ENCODE peak calls at places on chromosomes 13 and 19, in five cellular contexts. A is SK-N-SH, V is K562, N is HepG2, Z is GM12878. B is an unnamed sample.

GRCh38 chr19:30799854-30800755 is 427.9 kb downstream of the ZNF536 start:
- DNase-seq in V (peak; percentile 57), Z (no peak), A (no peak), N (peak; percentile 3), B (no peak)

GRCh38 chr19:17450264-17451075 is 2.0 kb upstream of the TMEM221 start:
- DNase-seq in V (peak; percentile 67), N (no peak), Z (no peak), A (no peak), B (peak; percentile 88)

GRCh38 chr19:41910992-41911888 is 17.0 kb downstream of the ERFL start:
- DNase-seq in V (no peak), A (no peak), N (no peak), Z (no peak), B (no peak)

GRCh38 chr19:22612316-22612715 is 21.8 kb upstream of the ZNF492 start:
- DNase-seq in A (no peak), N (no peak), Z (no peak), V (no peak), B (no peak)

GRCh38 chr13:72195044-72195704 is 328.2 kb upstream of the DACH1 start:
- DNase-seq in A (no peak), V (no peak), N (no peak), Z (no peak), B (no peak)

GRCh38 chr13:40152145-40152544 is 496.7 kb downstream of the COG6 start:
- DNase-seq in Z (no peak), A (no peak), V (no peak), N (no peak), B (peak; percentile 54)

GRCh38 chr13:103291693-103292572 is 225.7 kb upstream of the SLC10A2 start:
- DNase-seq in Z (no peak), V (no peak), N (no peak), A (no peak), B (no peak)

GRCh38 chr19:7980168-7980567 is 25.3 kb downstream of the ELAVL1 start:
- DNase-seq in N (no peak), Z (no peak), V (no peak), A (no peak), B (no peak)

GRCh38 chr13:30027569-30028455 is 177.4 kb upstream of the UBL3 start:
- DNase-seq in V (no peak), A (no peak), Z (no peak), N (no peak), B (no peak)

GRCh38 chr13:29961036-29961685 is 110.7 kb upstream of the UBL3 start:
- DNase-seq in V (no peak), N (no peak), Z (no peak), A (no peak), B (no peak)

GRCh38 chr13:110037925-110038573 is 251.7 kb upstream of the IRS2 start:
- DNase-seq in N (no peak), V (no peak), A (no peak), Z (no peak), B (no peak)

GRCh38 chr13:98476106-98476505 is 100.8 kb downstream of the STK24 start:
- DNase-seq in N (no peak), V (no peak), Z (no peak), A (peak; percentile 57), B (no peak)

GRCh38 chr19:3850320-3850972 is 18.4 kb downstream of the ZFR2 start:
- DNase-seq in Z (no peak), N (no peak), V (no peak), A (no peak), B (no peak)

GRCh38 chr13:91101436-91101835 is 246.1 kb upstream of the MIR17HG start:
- DNase-seq in N (no peak), A (peak; percentile 16), Z (no peak), V (no peak), B (no peak)

GRCh38 chr19:10816691-10817090 is 19.3 kb downstream of the TMED1 start:
- DNase-seq in V (no peak), A (peak; percentile 58), N (no peak), Z (no peak), B (no peak)

GRCh38 chr19:20367811-20368294 is 197.7 kb downstream of the ZNF737 start:
- DNase-seq in V (no peak), Z (no peak), N (no peak), A (no peak), B (no peak)

GRCh38 chr19:6481541-6482342 is at the start of gene DENND1C:
- DNase-seq in A (peak; percentile 71), N (peak; percentile 47), Z (peak; percentile 45), V (peak; percentile 71), B (no peak)

GRCh38 chr13:40408602-40409001 is 257.8 kb downstream of the FOXO1 start:
- DNase-seq in Z (no peak), V (no peak), A (no peak), N (no peak), B (peak; percentile 40)

GRCh38 chr13:50731400-50731799 is 112.1 kb downstream of the DLEU7 start:
- DNase-seq in Z (peak; percentile 8), V (no peak), A (no peak), N (no peak), B (no peak)

GRCh38 chr19:591099-591958 is 1.6 kb downstream of the HCN2 start:
- DNase-seq in V (peak; percentile 68), N (no peak), A (no peak), Z (no peak), B (no peak)

GRCh38 chr13:78129850-78130249 is 211.2 kb upstream of the EDNRB start:
- DNase-seq in Z (no peak), N (no peak), V (no peak), A (no peak), B (no peak)

GRCh38 chr13:33536639-33537425 is 251.3 kb upstream of the STARD13 start:
- DNase-seq in Z (no peak), V (no peak), N (no peak), A (no peak), B (no peak)

GRCh38 chr19:41355802-41356201 is 2.1 kb upstream of the TGFB1 start:
- DNase-seq in V (no peak), N (no peak), A (peak; percentile 10), Z (no peak), B (no peak)

GRCh38 chr13:51230473-51231105 is 8.4 kb downstream of the FAM124A start:
- DNase-seq in V (no peak), N (no peak), Z (no peak), A (no peak), B (no peak)

GRCh38 chr13:104137416-104137815 is 1071.2 kb upstream of the SLC10A2 start:
- DNase-seq in N (no peak), V (no peak), Z (no peak), A (no peak), B (no peak)

GRCh38 chr13:41746259-41746658 is 214.7 kb downstream of the VWA8 start:
- DNase-seq in A (no peak), Z (no peak), N (no peak), V (no peak), B (peak; percentile 39)

GRCh38 chr13:110397445-110397844 is 90.4 kb downstream of the COL4A2 start:
- DNase-seq in Z (no peak), A (no peak), V (no peak), N (no peak), B (no peak)

GRCh38 chr19:52739576-52739975 is 4.7 kb upstream of the ZNF611 start:
- DNase-seq in Z (no peak), V (peak; percentile 27), A (no peak), N (no peak), B (no peak)
- TF ChIP-seq JUND in Z (no peak), V (no peak), A (no peak), N (no peak), B (no peak)

GRCh38 chr13:48978942-48979601 is 3.4 kb downstream of the FNDC3A start:
- DNase-seq in V (peak; percentile 22), A (no peak), Z (no peak), N (no peak), B (no peak)
- TF ChIP-seq REST in V (no peak), A (no peak), Z (no peak), N (no peak), B (no peak)

GRCh38 chr19:38932425-38933179 is 1.9 kb downstream of the MRPS12 start:
- DNase-seq in V (peak; percentile 51), N (peak; percentile 63), Z (no peak), A (no peak), B (peak; percentile 26)
- TF ChIP-seq JUND in V (no peak), N (no peak), Z (no peak), A (no peak), B (no peak)

DNA sequence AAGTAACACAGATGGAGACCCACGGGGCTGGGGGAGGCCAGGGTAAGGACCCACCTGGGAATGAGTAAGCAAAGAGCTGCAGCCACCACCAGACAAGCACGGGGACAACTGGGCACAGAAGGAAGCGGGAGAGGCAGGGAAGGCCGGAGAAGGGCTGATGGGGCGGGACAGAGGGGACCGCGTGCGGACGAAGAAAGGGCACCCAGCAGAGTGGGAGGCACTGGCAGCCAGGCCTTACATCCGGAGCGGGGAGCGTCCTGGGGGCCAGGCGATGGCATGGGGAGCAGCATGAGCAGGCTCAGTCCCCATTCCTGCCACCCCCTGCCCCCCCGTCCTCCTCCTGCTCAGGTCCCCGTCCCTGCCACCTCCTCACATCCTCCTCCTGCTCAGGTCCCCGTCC is 3.0 kb downstream of the PROZ start:
- DNase-seq in Z (no peak), V (no peak), N (no peak), A (no peak), B (no peak)
- TF ChIP-seq REST in Z (no peak), V (no peak), N (no peak), A (no peak), B (no peak)

GRCh38 chr13:102091231-102091630 is 310.6 kb downstream of the FGF14 start:
- DNase-seq in N (no peak), Z (no peak), A (no peak), V (no peak), B (peak; percentile 4)
- TF ChIP-seq JUND in N (no peak), Z (no peak), A (no peak), V (no peak), B (no peak)

B was measured in HCT116.